ENCODE peak calls at places on chromosomes 3 and 15, in seven cellular contexts. A is cardiac muscle cell, D is pancreas, O is tibial nerve, I is Panc1, Z is GM23338, B is IMR-90. U is an unnamed sample.

GRCh38 chr3:55143928-55144671 is 216.2 kb upstream of the LRTM1 start:
- DNase-seq in A (no peak), D (no peak), O (no peak), I (no peak), Z (no peak), B (peak; percentile 54), U (no peak)

GRCh38 chr15:25416693-25417092 is 22.1 kb downstream of the UBE3A start:
- DNase-seq in A (no peak), D (no peak), O (no peak), I (no peak), Z (no peak), B (peak; percentile 24), U (no peak)

GRCh38 chr15:33298631-33299030 is 12.1 kb upstream of the RYR3 start:
- DNase-seq in A (no peak), D (no peak), O (no peak), I (no peak), Z (no peak), B (no peak), U (no peak)

GRCh38 chr3:29057326-29057725 is 223.5 kb upstream of the RBMS3 start:
- DNase-seq in A (no peak), D (no peak), O (no peak), I (no peak), Z (peak; percentile 15), B (peak; percentile 83), U (no peak)

GRCh38 chr3:97829198-97829597 is 7.4 kb downstream of the CRYBG3 start:
- DNase-seq in A (no peak), D (no peak), O (no peak), I (no peak), Z (no peak), B (no peak), U (no peak)

GRCh38 chr15:73753250-73754130 is at the start of gene INSYN1:
- DNase-seq in A (peak; percentile 75), D (no peak), O (peak; percentile 26), I (no peak), Z (peak; percentile 72), B (no peak), U (peak; percentile 71)

GRCh38 chr15:67185621-67186225 is 68.7 kb downstream of the AAGAB start:
- DNase-seq in A (no peak), D (no peak), O (no peak), I (no peak), Z (no peak), B (no peak), U (no peak)

GRCh38 chr3:178562143-178562868 is 26.1 kb downstream of the KCNMB2 start:
- DNase-seq in A (no peak), D (no peak), O (no peak), I (no peak), Z (no peak), B (no peak), U (no peak)

GRCh38 chr3:88307666-88308065 is 157.9 kb downstream of the C3orf38 start:
- DNase-seq in A (no peak), D (no peak), O (no peak), I (no peak), Z (peak; percentile 77), B (no peak), U (peak; percentile 21)

GRCh38 chr3:31810991-31811433 is 170.1 kb downstream of the OSBPL10 start:
- DNase-seq in A (no peak), D (no peak), O (no peak), I (no peak), Z (peak; percentile 57), B (no peak), U (no peak)

GRCh38 chr15:25054329-25054728 is 99.5 kb downstream of the SNRPN start:
- DNase-seq in A (no peak), D (no peak), O (no peak), I (no peak), Z (no peak), B (no peak), U (no peak)

GRCh38 chr3:123730816-123731215 is 146.0 kb upstream of the HACD2 start:
- DNase-seq in A (no peak), D (no peak), O (no peak), I (no peak), Z (no peak), B (no peak), U (no peak)

GRCh38 chr3:111691293-111691909 is 96.3 kb upstream of the ZBED2 start:
- DNase-seq in A (peak; percentile 51), D (no peak), O (no peak), I (no peak), Z (peak; percentile 68), B (peak; percentile 76), U (no peak)

GRCh38 chr15:101037090-101037830 is 118.1 kb downstream of the LRRK1 start:
- DNase-seq in A (no peak), D (no peak), O (no peak), I (no peak), Z (no peak), B (no peak), U (peak; percentile 0)

GRCh38 chr3:119690043-119690656 is 12.7 kb upstream of the CFAP91 start:
- DNase-seq in A (peak; percentile 36), D (no peak), O (no peak), I (no peak), Z (peak; percentile 68), B (peak; percentile 49), U (no peak)

GRCh38 chr15:58605931-58606330 is 143.6 kb downstream of the ADAM10 start:
- DNase-seq in A (no peak), D (no peak), O (no peak), I (no peak), Z (no peak), B (no peak), U (no peak)

GRCh38 chr15:41862515-41863116 is 24.0 kb downstream of the PLA2G4B start:
- DNase-seq in A (no peak), D (no peak), O (no peak), I (no peak), Z (peak; percentile 62), B (no peak), U (no peak)

GRCh38 chr3:71069797-71070196 is 513.7 kb downstream of the FOXP1 start:
- DNase-seq in A (peak; percentile 33), D (peak; percentile 31), O (peak; percentile 53), I (no peak), Z (peak; percentile 72), B (no peak), U (peak; percentile 63)
- TF ChIP-seq CTCF in A (peak; percentile 57), D (no peak), O (peak; percentile 36), I (peak; percentile 57), Z (peak; percentile 87), B (peak; percentile 21), U (peak; percentile 48)

GRCh38 chr3:153624310-153625030 is 462.4 kb downstream of the RAP2B start:
- DNase-seq in A (no peak), D (no peak), O (no peak), I (no peak), Z (no peak), B (no peak), U (no peak)

GRCh38 chr3:153628591-153628990 is 466.6 kb downstream of the RAP2B start:
- DNase-seq in A (no peak), D (no peak), O (no peak), I (no peak), Z (no peak), B (no peak), U (no peak)

GRCh38 chr3:153626158-153626557 is 464.1 kb downstream of the RAP2B start:
- DNase-seq in A (no peak), D (no peak), O (no peak), I (no peak), Z (no peak), B (no peak), U (no peak)

GRCh38 chr3:153623834-153624233 is 461.8 kb downstream of the RAP2B start:
- DNase-seq in A (no peak), D (no peak), O (no peak), I (no peak), Z (no peak), B (no peak), U (no peak)

DNA sequence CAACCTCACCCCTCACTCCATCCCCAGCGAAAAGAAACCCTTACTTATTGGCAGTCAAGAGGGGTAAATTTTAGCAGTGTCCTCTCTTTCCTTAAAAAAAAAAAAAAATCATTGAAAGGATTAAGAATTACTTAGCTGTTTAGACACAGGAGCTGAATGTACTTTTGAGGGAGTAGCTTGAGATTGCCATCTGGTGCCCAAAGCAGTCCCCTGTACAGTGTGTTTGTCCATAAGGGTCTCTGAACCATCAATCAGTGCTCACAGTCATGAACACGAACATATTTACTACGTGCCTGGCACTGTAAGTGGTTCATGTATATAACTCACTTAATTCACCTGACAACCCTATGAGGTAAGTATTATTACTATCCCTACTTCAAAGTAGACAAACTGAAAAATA is 463.5 kb downstream of the RAP2B start:
- DNase-seq in A (no peak), D (no peak), O (no peak), I (no peak), Z (no peak), B (peak; percentile 1), U (no peak)
- TF ChIP-seq CTCF in A (no peak), D (no peak), O (no peak), I (peak; percentile 9), Z (no peak), B (no peak), U (no peak)

DNA sequence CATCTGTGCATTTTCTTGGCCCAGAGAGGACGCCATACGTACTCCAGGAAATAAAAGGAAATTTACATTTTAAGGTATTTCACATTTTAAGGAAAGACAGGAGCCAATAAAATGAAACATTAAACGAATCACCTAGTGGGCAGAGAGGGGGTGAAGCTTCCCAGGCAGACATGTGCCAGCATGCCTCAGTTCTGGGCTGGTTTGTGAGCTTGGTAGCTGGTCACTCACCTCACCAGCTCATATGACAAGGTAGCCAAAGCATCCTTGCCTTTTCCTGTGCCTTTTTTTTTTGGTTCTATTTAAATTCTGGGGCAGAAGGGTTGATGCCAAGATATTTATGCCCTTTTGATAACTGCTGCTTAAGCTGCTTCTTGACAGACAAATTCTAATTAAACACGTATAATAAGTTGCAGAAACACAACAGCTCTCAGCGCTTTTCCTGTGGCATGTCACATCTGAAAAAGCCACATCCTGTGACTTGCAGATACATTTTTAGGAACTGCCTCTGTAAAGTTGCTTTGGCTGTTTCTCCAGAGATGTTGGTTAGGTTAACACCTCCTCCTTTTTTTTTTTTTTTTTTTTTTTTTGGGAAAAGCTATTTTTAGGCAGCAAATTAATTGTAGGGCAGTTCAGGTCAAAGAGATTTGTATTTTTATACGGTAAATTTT is 218.6 kb downstream of the PDCD6IP start:
- DNase-seq in A (no peak), D (no peak), O (no peak), I (no peak), Z (no peak), B (no peak), U (no peak)
- TF ChIP-seq CTCF in A (no peak), D (no peak), O (no peak), I (no peak), Z (no peak), B (no peak), U (no peak)

DNA sequence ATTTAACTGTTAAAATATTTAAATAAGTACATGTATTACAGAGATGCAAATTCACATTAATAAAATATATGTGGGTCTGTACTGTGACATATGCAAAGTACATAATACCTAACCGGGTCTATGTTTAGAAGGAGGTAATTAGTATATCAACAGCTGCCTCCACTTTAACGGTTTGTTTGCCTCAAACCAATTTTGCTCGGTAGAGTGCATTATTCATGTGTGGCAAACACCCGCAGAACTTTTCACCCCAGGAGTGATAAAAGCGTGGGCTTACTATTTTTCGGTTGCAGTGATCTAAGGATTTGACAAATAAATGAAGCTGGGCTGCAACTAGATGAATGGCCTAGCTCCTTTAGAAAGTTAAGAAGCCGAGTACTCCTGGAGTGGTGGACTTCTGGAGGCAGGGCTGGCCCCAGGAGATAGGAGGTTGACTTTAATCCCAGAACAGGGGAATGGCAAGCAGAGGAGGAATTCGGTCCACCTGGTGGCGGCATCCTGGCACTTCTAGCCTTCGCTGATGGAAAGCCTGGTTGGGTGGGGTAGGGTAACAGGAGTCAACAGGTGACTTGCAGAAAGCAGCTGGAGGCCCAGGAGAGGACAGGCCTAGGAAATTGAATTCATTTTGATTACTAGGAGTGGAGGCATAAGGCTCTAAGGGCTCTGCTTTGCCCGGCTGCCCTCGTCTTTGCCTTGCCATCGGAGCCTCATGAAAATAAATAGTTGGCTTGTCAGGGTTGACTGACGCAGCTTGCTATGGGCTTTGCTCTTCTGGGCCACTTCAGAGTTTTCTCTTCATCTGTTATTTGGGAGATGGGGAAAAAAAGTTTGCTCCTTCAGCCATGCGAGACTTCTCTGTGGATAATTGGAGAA is 2.4 kb downstream of the SLCO3A1 start:
- DNase-seq in A (peak; percentile 35), D (no peak), O (no peak), I (no peak), Z (peak; percentile 94), B (no peak), U (peak; percentile 51)
- TF ChIP-seq CTCF in A (no peak), D (no peak), O (no peak), I (peak; percentile 59), Z (peak; percentile 64), B (no peak), U (no peak)

U was measured in glutamatergic neuron.